ENCODE peak calls at places on chromosomes 7 and 10, in eight cellular contexts. J is CD8-positive, alpha-beta memory T cell; O is heart left ventricle; A is naive thymus-derived CD4-positive, alpha-beta T cell; Q is body of pancreas; F is tibial nerve; M is psoas muscle; G is cardiac muscle cell. B is an unnamed sample. For H3K4me1, the result is how much of the 10 kb centered on the place peaks cover.

GRCh38 chr10:131310904-131311660 is 439 bp downstream of the TCERG1L start:
- DNase-seq in J (no peak), O (no peak), A (no peak), Q (no peak), F (no peak), M (no peak), G (peak), B (no peak)

GRCh38 chr10:112375721-112376577 is 2.0 kb downstream of the ACSL5 start:
- DNase-seq in J (peak), O (peak), A (peak), Q (peak), F (peak), M (peak), G (no peak), B (no peak)

GRCh38 chr7:159000859-159001435 is 143.7 kb downstream of the VIPR2 start:
- DNase-seq in J (no peak), O (no peak), A (no peak), Q (no peak), F (no peak), M (no peak), G (no peak), B (no peak)

GRCh38 chr10:128438417-128439063 is 312.3 kb upstream of the MKI67 start:
- DNase-seq in J (no peak), O (no peak), A (no peak), Q (no peak), F (no peak), M (no peak), G (no peak), B (no peak)

GRCh38 chr10:83862723-83863122 is 276.6 kb upstream of the GHITM start:
- DNase-seq in J (no peak), O (no peak), A (no peak), Q (no peak), F (no peak), M (no peak), G (no peak), B (no peak)

GRCh38 chr7:100434297-100435144 is 1.8 kb downstream of the PPP1R35 start:
- DNase-seq in J (no peak), O (no peak), A (no peak), Q (no peak), F (no peak), M (no peak), G (no peak), B (no peak)

GRCh38 chr10:107129013-107129412 is 35.5 kb downstream of the SORCS1 start:
- DNase-seq in J (no peak), O (no peak), A (no peak), Q (no peak), F (no peak), M (no peak), G (no peak), B (no peak)

GRCh38 chr7:20146461-20146860 is 70.7 kb downstream of the MACC1 start:
- DNase-seq in J (no peak), O (no peak), A (no peak), Q (no peak), F (no peak), M (no peak), G (no peak), B (no peak)

GRCh38 chr7:23347682-23348180 is 48.6 kb downstream of the MALSU1 start:
- DNase-seq in J (no peak), O (no peak), A (no peak), Q (no peak), F (no peak), M (no peak), G (no peak), B (no peak)

GRCh38 chr10:62616885-62617635 is 187.5 kb upstream of the ADO start:
- DNase-seq in J (no peak), O (no peak), A (no peak), Q (no peak), F (no peak), M (no peak), G (no peak), B (no peak)

GRCh38 chr7:27167170-27167505 is 1.8 kb upstream of the HOXA9 start:
- DNase-seq in J (no peak), O (peak), A (no peak), Q (no peak), F (no peak), M (no peak), G (no peak), B (no peak)

GRCh38 chr7:78080811-78081210 is 282.2 kb downstream of the PHTF2 start:
- DNase-seq in J (no peak), O (no peak), A (no peak), Q (no peak), F (no peak), M (no peak), G (no peak), B (no peak)

GRCh38 chr7:106421181-106421762 is 136.5 kb upstream of the NAMPT start:
- DNase-seq in J (no peak), O (peak), A (no peak), Q (peak), F (peak), M (peak), G (no peak), B (peak)
- H3K4me1 ChIP-seq in J (under half), O (under half), A (under half), Q (half or more), F (under half), M (under half), G (under half), B (under half)

GRCh38 chr10:89219512-89220218 is 12.5 kb upstream of the CH25H start:
- DNase-seq in J (no peak), O (no peak), A (no peak), Q (no peak), F (no peak), M (no peak), G (no peak), B (no peak)
- H3K27ac ChIP-seq in J (no peak), O (no peak), A (no peak), Q (no peak), F (no peak), M (no peak), G (no peak), B (no peak)

GRCh38 chr10:11150876-11151275 is 133.2 kb downstream of the CELF2 start:
- DNase-seq in J (no peak), O (no peak), A (peak), Q (no peak), F (no peak), M (no peak), G (no peak), B (no peak)
- H3K4me1 ChIP-seq in J (half or more), O (half or more), A (half or more), Q (under half), F (under half), M (half or more), G (half or more), B (under half)

DNA sequence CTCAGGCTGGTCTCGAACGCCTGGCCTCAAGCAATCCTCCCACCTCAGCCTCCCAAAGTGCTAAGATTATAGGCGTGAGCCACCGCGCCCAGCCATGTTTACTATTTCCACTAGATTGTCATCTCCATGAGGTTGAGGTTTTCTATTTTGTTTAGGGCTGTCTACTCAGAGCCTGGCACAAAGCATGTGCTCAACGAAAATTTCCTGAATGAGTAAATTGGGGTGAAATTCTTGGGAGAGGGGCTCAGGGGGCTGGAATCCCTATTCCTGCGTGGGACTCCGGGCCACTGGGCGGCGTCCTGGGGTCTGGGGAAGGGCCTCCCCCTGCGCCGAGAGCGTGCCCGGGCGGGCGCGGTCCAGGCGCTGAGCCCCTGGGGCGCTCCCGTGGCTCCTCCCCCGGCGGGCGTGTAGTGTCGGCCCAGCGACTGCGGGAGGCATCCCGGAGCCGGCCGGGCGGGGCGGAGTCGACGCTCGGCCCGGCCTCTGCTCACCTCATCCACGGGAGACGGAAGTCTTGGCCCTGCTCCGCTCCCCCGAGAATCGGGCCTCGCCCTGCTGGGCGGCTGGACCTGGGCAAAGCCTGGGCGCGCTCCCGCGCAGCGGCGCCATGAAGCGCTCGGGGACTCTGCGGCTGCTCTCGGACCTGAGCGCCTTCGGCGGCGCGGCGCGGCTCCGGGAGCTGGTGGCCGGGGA is at the start of gene HPS6:
- DNase-seq in J (peak), O (peak), A (peak), Q (peak), F (peak), M (peak), G (peak), B (peak)
- H3K27ac ChIP-seq in J (peak), O (peak), A (peak), Q (peak), F (peak), M (peak), G (peak), B (peak)

DNA sequence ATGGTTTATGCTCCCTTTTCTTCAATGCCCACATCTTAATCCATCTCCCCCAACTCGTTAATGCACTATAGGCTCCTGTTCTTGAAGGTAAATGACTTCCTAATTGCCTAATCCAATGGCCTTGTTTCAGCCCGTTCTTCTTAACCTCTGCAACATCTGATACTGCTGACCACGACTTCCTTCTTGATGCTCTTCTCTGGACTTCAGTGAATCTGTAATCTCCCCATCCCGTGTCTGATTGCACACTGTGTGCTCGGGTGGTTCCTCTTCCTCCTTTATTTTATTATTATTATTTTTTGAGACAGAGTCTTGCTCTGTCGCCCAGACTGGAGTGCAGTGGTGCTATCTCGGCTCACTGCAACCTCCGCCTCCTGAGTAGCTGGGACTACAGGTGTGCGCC is 58.9 kb downstream of the HIPK2 start:
- DNase-seq in J (no peak), O (no peak), A (no peak), Q (no peak), F (no peak), M (no peak), G (no peak), B (no peak)
- H3K4me1 ChIP-seq in J (under half), O (half or more), A (under half), Q (under half), F (under half), M (under half), G (under half), B (under half)

DNA sequence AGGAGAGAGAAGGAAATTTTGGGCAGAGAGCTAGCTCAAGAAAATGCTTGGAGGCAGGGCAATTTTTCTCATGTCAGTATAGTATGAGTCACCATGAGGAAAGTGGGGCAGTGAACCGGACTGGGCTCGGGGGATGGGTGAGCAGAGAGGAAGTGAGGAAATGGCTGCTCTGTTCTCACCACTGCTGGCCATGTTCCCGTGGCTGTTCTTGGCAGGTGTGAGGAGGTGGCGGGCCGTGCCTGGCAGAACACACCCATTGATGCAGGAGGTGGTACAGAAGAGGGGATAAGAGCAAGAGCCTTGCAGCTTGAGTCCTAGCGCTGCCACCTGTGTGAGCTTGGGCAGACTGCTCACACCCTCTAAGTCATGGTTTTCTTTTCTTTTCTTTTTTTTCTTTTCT is 304.4 kb upstream of the LYZL1 start:
- DNase-seq in J (no peak), O (peak), A (no peak), Q (peak), F (peak), M (peak), G (no peak), B (peak)
- H3K27ac ChIP-seq in J (no peak), O (no peak), A (no peak), Q (peak), F (no peak), M (no peak), G (no peak), B (peak)

GRCh38 chr10:102117391-102118159 is 2.6 kb downstream of the LDB1 start:
- DNase-seq in J (peak), O (peak), A (peak), Q (peak), F (peak), M (peak), G (peak), B (peak)
- H3K4me1 ChIP-seq in J (half or more), O (half or more), A (half or more), Q (half or more), F (half or more), M (half or more), G (half or more), B (half or more)

B was measured in thoracic aorta.